ENCODE peak calls at places on chromosomes 16 and 17, in seven cellular contexts. One of them, this sample, is unnamed.

GRCh38 chr17:75918112-75918445 is 13.4 kb upstream of the MRPL38 start:
- DNase-seq in HTR-8/SVneo: no peak
- DNase-seq in AML-193: no peak
- DNase-seq in MM.1S: no peak
- DNase-seq in RCC 7860: no peak
- DNase-seq in IMR-90: no peak
- DNase-seq in lower leg skin: no peak
- DNase-seq in this sample: no peak

GRCh38 chr16:50553731-50554360 is 5.7 kb downstream of the NKD1 start:
- DNase-seq in HTR-8/SVneo: no peak
- DNase-seq in AML-193: no peak
- DNase-seq in MM.1S: no peak
- DNase-seq in RCC 7860: no peak
- DNase-seq in IMR-90: no peak
- DNase-seq in lower leg skin: no peak
- DNase-seq in this sample: no peak

GRCh38 chr16:56671706-56672105 is 2.1 kb downstream of the MT1H start:
- DNase-seq in HTR-8/SVneo: no peak
- DNase-seq in AML-193: no peak
- DNase-seq in MM.1S: no peak
- DNase-seq in RCC 7860: no peak
- DNase-seq in IMR-90: peak
- DNase-seq in lower leg skin: no peak
- DNase-seq in this sample: no peak

GRCh38 chr16:8916541-8917225 is 34.5 kb downstream of the LITAFD start:
- DNase-seq in HTR-8/SVneo: no peak
- DNase-seq in AML-193: no peak
- DNase-seq in MM.1S: no peak
- DNase-seq in RCC 7860: no peak
- DNase-seq in IMR-90: no peak
- DNase-seq in lower leg skin: no peak
- DNase-seq in this sample: no peak

GRCh38 chr16:17858061-17858460 is 387.3 kb upstream of the XYLT1 start:
- DNase-seq in HTR-8/SVneo: no peak
- DNase-seq in AML-193: no peak
- DNase-seq in MM.1S: no peak
- DNase-seq in RCC 7860: no peak
- DNase-seq in IMR-90: no peak
- DNase-seq in lower leg skin: peak
- DNase-seq in this sample: no peak

GRCh38 chr17:4073983-4074830 is 68.6 kb downstream of the ZZEF1 start:
- DNase-seq in HTR-8/SVneo: no peak
- DNase-seq in AML-193: no peak
- DNase-seq in MM.1S: peak
- DNase-seq in RCC 7860: no peak
- DNase-seq in IMR-90: no peak
- DNase-seq in lower leg skin: no peak
- DNase-seq in this sample: no peak

GRCh38 chr16:1706386-1707192 is 594 bp downstream of the MAPK8IP3 start:
- DNase-seq in HTR-8/SVneo: no peak
- DNase-seq in AML-193: no peak
- DNase-seq in MM.1S: no peak
- DNase-seq in RCC 7860: peak
- DNase-seq in IMR-90: peak
- DNase-seq in lower leg skin: peak
- DNase-seq in this sample: no peak

GRCh38 chr17:28384281-28385036 is 13.0 kb downstream of the SARM1 start:
- DNase-seq in HTR-8/SVneo: no peak
- DNase-seq in AML-193: no peak
- DNase-seq in MM.1S: peak
- DNase-seq in RCC 7860: no peak
- DNase-seq in IMR-90: no peak
- DNase-seq in lower leg skin: peak
- DNase-seq in this sample: no peak

GRCh38 chr17:42392664-42393415 is 4.6 kb upstream of the STAT3 start:
- DNase-seq in HTR-8/SVneo: no peak
- DNase-seq in AML-193: no peak
- DNase-seq in MM.1S: no peak
- DNase-seq in RCC 7860: no peak
- DNase-seq in IMR-90: no peak
- DNase-seq in lower leg skin: no peak
- DNase-seq in this sample: no peak

GRCh38 chr17:83126275-83126930 is 47.0 kb downstream of the METRNL start:
- DNase-seq in HTR-8/SVneo: no peak
- DNase-seq in AML-193: no peak
- DNase-seq in MM.1S: no peak
- DNase-seq in RCC 7860: no peak
- DNase-seq in IMR-90: no peak
- DNase-seq in lower leg skin: peak
- DNase-seq in this sample: no peak

GRCh38 chr17:81251091-81251942 is 12.2 kb downstream of the NDUFAF8 start:
- DNase-seq in HTR-8/SVneo: no peak
- DNase-seq in AML-193: no peak
- DNase-seq in MM.1S: no peak
- DNase-seq in RCC 7860: no peak
- DNase-seq in IMR-90: no peak
- DNase-seq in lower leg skin: no peak
- DNase-seq in this sample: no peak

GRCh38 chr17:44061446-44061845 is 5.0 kb downstream of the LSM12 start:
- DNase-seq in HTR-8/SVneo: no peak
- DNase-seq in AML-193: no peak
- DNase-seq in MM.1S: no peak
- DNase-seq in RCC 7860: no peak
- DNase-seq in IMR-90: no peak
- DNase-seq in lower leg skin: no peak
- DNase-seq in this sample: no peak

GRCh38 chr16:55107851-55108250 is 177.2 kb downstream of the IRX5 start:
- DNase-seq in HTR-8/SVneo: no peak
- DNase-seq in AML-193: no peak
- DNase-seq in MM.1S: no peak
- DNase-seq in RCC 7860: no peak
- DNase-seq in IMR-90: no peak
- DNase-seq in lower leg skin: no peak
- DNase-seq in this sample: no peak

GRCh38 chr16:11165349-11165748 is 90.7 kb downstream of the SOCS1 start:
- DNase-seq in HTR-8/SVneo: no peak
- DNase-seq in AML-193: no peak
- DNase-seq in MM.1S: no peak
- DNase-seq in RCC 7860: no peak
- DNase-seq in IMR-90: no peak
- DNase-seq in lower leg skin: no peak
- DNase-seq in this sample: no peak

GRCh38 chr17:10460062-10460461 is 9.3 kb downstream of the MYH4 start:
- DNase-seq in HTR-8/SVneo: no peak
- DNase-seq in AML-193: no peak
- DNase-seq in MM.1S: no peak
- DNase-seq in RCC 7860: no peak
- DNase-seq in IMR-90: no peak
- DNase-seq in lower leg skin: no peak
- DNase-seq in this sample: no peak

GRCh38 chr16:23296994-23297393 is 5.1 kb upstream of the SCNN1B start:
- DNase-seq in HTR-8/SVneo: no peak
- DNase-seq in AML-193: peak
- DNase-seq in MM.1S: peak
- DNase-seq in RCC 7860: no peak
- DNase-seq in IMR-90: no peak
- DNase-seq in lower leg skin: no peak
- DNase-seq in this sample: no peak

GRCh38 chr16:1557576-1557975 is 24.1 kb downstream of the TMEM204 start:
- DNase-seq in HTR-8/SVneo: no peak
- DNase-seq in AML-193: no peak
- DNase-seq in MM.1S: no peak
- DNase-seq in RCC 7860: no peak
- DNase-seq in IMR-90: no peak
- DNase-seq in lower leg skin: no peak
- DNase-seq in this sample: no peak

GRCh38 chr17:42891539-42892152 is 9.0 kb upstream of the G6PC1 start:
- DNase-seq in HTR-8/SVneo: no peak
- DNase-seq in AML-193: no peak
- DNase-seq in MM.1S: no peak
- DNase-seq in RCC 7860: no peak
- DNase-seq in IMR-90: peak
- DNase-seq in lower leg skin: peak
- DNase-seq in this sample: no peak

GRCh38 chr17:9079461-9080103 is 58.3 kb downstream of the NTN1 start:
- DNase-seq in HTR-8/SVneo: no peak
- DNase-seq in AML-193: no peak
- DNase-seq in MM.1S: no peak
- DNase-seq in RCC 7860: no peak
- DNase-seq in IMR-90: no peak
- DNase-seq in lower leg skin: no peak
- DNase-seq in this sample: no peak

GRCh38 chr16:4734730-4735575 is 616 bp downstream of the DNAAF8 start:
- DNase-seq in HTR-8/SVneo: peak
- DNase-seq in AML-193: peak
- DNase-seq in MM.1S: peak
- DNase-seq in RCC 7860: peak
- DNase-seq in IMR-90: peak
- DNase-seq in lower leg skin: peak
- DNase-seq in this sample: no peak

GRCh38 chr16:58481226-58481869 is 18.6 kb upstream of the NDRG4 start:
- DNase-seq in HTR-8/SVneo: no peak
- DNase-seq in AML-193: no peak
- DNase-seq in MM.1S: no peak
- DNase-seq in RCC 7860: no peak
- DNase-seq in IMR-90: no peak
- DNase-seq in lower leg skin: no peak
- DNase-seq in this sample: no peak

GRCh38 chr17:7355053-7355452 is at the start of gene TMEM95:
- DNase-seq in HTR-8/SVneo: no peak
- DNase-seq in AML-193: no peak
- DNase-seq in MM.1S: no peak
- DNase-seq in RCC 7860: no peak
- DNase-seq in IMR-90: no peak
- DNase-seq in lower leg skin: peak
- DNase-seq in this sample: no peak

GRCh38 chr16:57263585-57264351 is 18.7 kb downstream of the ARL2BP start:
- DNase-seq in HTR-8/SVneo: no peak
- DNase-seq in AML-193: no peak
- DNase-seq in MM.1S: no peak
- DNase-seq in RCC 7860: no peak
- DNase-seq in IMR-90: no peak
- DNase-seq in lower leg skin: no peak
- DNase-seq in this sample: no peak

GRCh38 chr16:56353054-56353921 is 72.1 kb downstream of the AMFR start:
- DNase-seq in HTR-8/SVneo: no peak
- DNase-seq in AML-193: no peak
- DNase-seq in MM.1S: no peak
- DNase-seq in RCC 7860: no peak
- DNase-seq in IMR-90: no peak
- DNase-seq in lower leg skin: peak
- DNase-seq in this sample: no peak